ENCODE peak calls at places on chromosome 2, in seven cellular contexts. One of them, this sample, is unnamed.

GRCh38 chr2:146817613-146818012 is 1027.2 kb upstream of the ACVR2A start:
- DNase-seq in T-helper 17 cell: no peak
- DNase-seq in NCI-H1417 treated with DMSO at 0.1 percent for 48 hours: no peak
- DNase-seq in anterior cingulate cortex: no peak
- DNase-seq in omental fat pad: no peak
- DNase-seq in body of pancreas: no peak
- DNase-seq in NCI-H774: no peak
- DNase-seq in this sample: no peak

GRCh38 chr2:63700276-63700675 is 111.5 kb downstream of the MDH1 start:
- DNase-seq in NCI-H774: no peak
- DNase-seq in NCI-H1417 treated with DMSO at 0.1 percent for 48 hours: no peak
- DNase-seq in anterior cingulate cortex: no peak
- DNase-seq in omental fat pad: no peak
- DNase-seq in T-helper 17 cell: no peak
- DNase-seq in body of pancreas: no peak
- DNase-seq in this sample: no peak

GRCh38 chr2:164737612-164738081 is 104.0 kb downstream of the COBLL1 start:
- DNase-seq in body of pancreas: peak
- DNase-seq in NCI-H1417 treated with DMSO at 0.1 percent for 48 hours: no peak
- DNase-seq in T-helper 17 cell: no peak
- DNase-seq in NCI-H774: peak
- DNase-seq in anterior cingulate cortex: no peak
- DNase-seq in omental fat pad: no peak
- DNase-seq in this sample: no peak

GRCh38 chr2:106575955-106576354 is 88.8 kb downstream of the CD8B2 start:
- DNase-seq in NCI-H774: no peak
- DNase-seq in NCI-H1417 treated with DMSO at 0.1 percent for 48 hours: no peak
- DNase-seq in T-helper 17 cell: no peak
- DNase-seq in omental fat pad: peak
- DNase-seq in anterior cingulate cortex: no peak
- DNase-seq in body of pancreas: no peak
- DNase-seq in this sample: peak

GRCh38 chr2:65407240-65407639 is 25.2 kb downstream of the SPRED2 start:
- DNase-seq in body of pancreas: no peak
- DNase-seq in NCI-H1417 treated with DMSO at 0.1 percent for 48 hours: no peak
- DNase-seq in anterior cingulate cortex: no peak
- DNase-seq in omental fat pad: no peak
- DNase-seq in T-helper 17 cell: no peak
- DNase-seq in NCI-H774: no peak
- DNase-seq in this sample: no peak

GRCh38 chr2:163191372-163191771 is 352.8 kb upstream of the KCNH7 start:
- DNase-seq in body of pancreas: peak
- DNase-seq in NCI-H774: peak
- DNase-seq in anterior cingulate cortex: no peak
- DNase-seq in T-helper 17 cell: no peak
- DNase-seq in omental fat pad: no peak
- DNase-seq in NCI-H1417 treated with DMSO at 0.1 percent for 48 hours: no peak
- DNase-seq in this sample: no peak

GRCh38 chr2:47089083-47089464 is 66.0 kb downstream of the STPG4 start:
- DNase-seq in T-helper 17 cell: no peak
- DNase-seq in NCI-H774: no peak
- DNase-seq in omental fat pad: no peak
- DNase-seq in body of pancreas: no peak
- DNase-seq in anterior cingulate cortex: no peak
- DNase-seq in NCI-H1417 treated with DMSO at 0.1 percent for 48 hours: no peak
- DNase-seq in this sample: no peak

GRCh38 chr2:145235312-145235711 is 715.4 kb upstream of the ZEB2 start:
- DNase-seq in body of pancreas: no peak
- DNase-seq in T-helper 17 cell: no peak
- DNase-seq in omental fat pad: no peak
- DNase-seq in anterior cingulate cortex: no peak
- DNase-seq in NCI-H774: no peak
- DNase-seq in NCI-H1417 treated with DMSO at 0.1 percent for 48 hours: no peak
- DNase-seq in this sample: no peak

GRCh38 chr2:238765590-238765989 is 82.3 kb upstream of the TWIST2 start:
- DNase-seq in anterior cingulate cortex: no peak
- DNase-seq in omental fat pad: no peak
- DNase-seq in T-helper 17 cell: no peak
- DNase-seq in NCI-H774: no peak
- DNase-seq in body of pancreas: no peak
- DNase-seq in NCI-H1417 treated with DMSO at 0.1 percent for 48 hours: no peak
- DNase-seq in this sample: no peak

GRCh38 chr2:172100080-172101007 is 2.4 kb downstream of the DLX2 start:
- DNase-seq in body of pancreas: no peak
- DNase-seq in T-helper 17 cell: no peak
- DNase-seq in anterior cingulate cortex: no peak
- DNase-seq in NCI-H774: no peak
- DNase-seq in omental fat pad: no peak
- DNase-seq in NCI-H1417 treated with DMSO at 0.1 percent for 48 hours: no peak
- DNase-seq in this sample: no peak

GRCh38 chr2:235914756-235915155 is 253.4 kb downstream of the GBX2 start:
- DNase-seq in NCI-H774: no peak
- DNase-seq in omental fat pad: no peak
- DNase-seq in anterior cingulate cortex: no peak
- DNase-seq in body of pancreas: no peak
- DNase-seq in NCI-H1417 treated with DMSO at 0.1 percent for 48 hours: no peak
- DNase-seq in T-helper 17 cell: no peak
- DNase-seq in this sample: no peak

GRCh38 chr2:28736034-28736433 is 15.6 kb upstream of the PPP1CB start:
- DNase-seq in T-helper 17 cell: no peak
- DNase-seq in body of pancreas: peak
- DNase-seq in omental fat pad: no peak
- DNase-seq in anterior cingulate cortex: peak
- DNase-seq in NCI-H1417 treated with DMSO at 0.1 percent for 48 hours: no peak
- DNase-seq in NCI-H774: peak
- DNase-seq in this sample: no peak

GRCh38 chr2:173264603-173265366 is 89.9 kb upstream of the CDCA7 start:
- DNase-seq in T-helper 17 cell: no peak
- DNase-seq in omental fat pad: no peak
- DNase-seq in body of pancreas: no peak
- DNase-seq in anterior cingulate cortex: no peak
- DNase-seq in NCI-H1417 treated with DMSO at 0.1 percent for 48 hours: no peak
- DNase-seq in NCI-H774: no peak
- DNase-seq in this sample: no peak

GRCh38 chr2:109282360-109282759 is 153.4 kb downstream of the SH3RF3 start:
- DNase-seq in omental fat pad: no peak
- DNase-seq in NCI-H774: no peak
- DNase-seq in body of pancreas: no peak
- DNase-seq in NCI-H1417 treated with DMSO at 0.1 percent for 48 hours: no peak
- DNase-seq in anterior cingulate cortex: no peak
- DNase-seq in T-helper 17 cell: no peak
- DNase-seq in this sample: no peak